ENCODE peak calls at places on chromosome 17, in eight cellular contexts. One of them, this sample, is unnamed.

GRCh38 chr17:81510798-81511549 is 1.6 kb downstream of the ACTG1 start:
- DNase-seq in ascending aorta: no peak
- DNase-seq in cardiac muscle cell: peak; percentile 55
- DNase-seq in astrocyte: no peak
- DNase-seq in PC-9: no peak
- DNase-seq in Panc1: no peak
- DNase-seq in CD4-positive, alpha-beta T cell: no peak
- DNase-seq in heart right ventricle: no peak
- DNase-seq in this sample: no peak

GRCh38 chr17:9002236-9002609 is 19.1 kb upstream of the NTN1 start:
- DNase-seq in ascending aorta: no peak
- DNase-seq in cardiac muscle cell: no peak
- DNase-seq in astrocyte: no peak
- DNase-seq in PC-9: no peak
- DNase-seq in Panc1: no peak
- DNase-seq in CD4-positive, alpha-beta T cell: no peak
- DNase-seq in heart right ventricle: no peak
- DNase-seq in this sample: no peak

GRCh38 chr17:36127199-36127881 is 23.7 kb downstream of the CCL4 start:
- DNase-seq in ascending aorta: no peak
- DNase-seq in cardiac muscle cell: no peak
- DNase-seq in astrocyte: no peak
- DNase-seq in PC-9: no peak
- DNase-seq in Panc1: no peak
- DNase-seq in CD4-positive, alpha-beta T cell: no peak
- DNase-seq in heart right ventricle: no peak
- DNase-seq in this sample: no peak

GRCh38 chr17:30554839-30555751 is 77.9 kb downstream of the GOSR1 start:
- DNase-seq in ascending aorta: no peak
- DNase-seq in cardiac muscle cell: peak; percentile 40
- DNase-seq in astrocyte: no peak
- DNase-seq in PC-9: peak; percentile 38
- DNase-seq in Panc1: no peak
- DNase-seq in CD4-positive, alpha-beta T cell: no peak
- DNase-seq in heart right ventricle: no peak
- DNase-seq in this sample: no peak

GRCh38 chr17:19645608-19646250 is 2.8 kb upstream of the ALDH3A2 start:
- DNase-seq in ascending aorta: no peak
- DNase-seq in cardiac muscle cell: peak; percentile 35
- DNase-seq in astrocyte: peak; percentile 19
- DNase-seq in PC-9: peak; percentile 15
- DNase-seq in Panc1: no peak
- DNase-seq in CD4-positive, alpha-beta T cell: peak; percentile 21
- DNase-seq in heart right ventricle: peak; percentile 20
- DNase-seq in this sample: no peak

GRCh38 chr17:39225308-39225973 is at the start of gene STAC2:
- DNase-seq in ascending aorta: no peak
- DNase-seq in cardiac muscle cell: no peak
- DNase-seq in astrocyte: no peak
- DNase-seq in PC-9: no peak
- DNase-seq in Panc1: no peak
- DNase-seq in CD4-positive, alpha-beta T cell: no peak
- DNase-seq in heart right ventricle: no peak
- DNase-seq in this sample: no peak

GRCh38 chr17:78716814-78717393 is 65.2 kb downstream of the CYTH1 start:
- DNase-seq in ascending aorta: no peak
- DNase-seq in cardiac muscle cell: peak; percentile 54
- DNase-seq in astrocyte: no peak
- DNase-seq in PC-9: no peak
- DNase-seq in Panc1: no peak
- DNase-seq in CD4-positive, alpha-beta T cell: no peak
- DNase-seq in heart right ventricle: peak; percentile 73
- DNase-seq in this sample: no peak

GRCh38 chr17:14156689-14157088 is 80.0 kb downstream of the CDRT15 start:
- DNase-seq in ascending aorta: no peak
- DNase-seq in cardiac muscle cell: peak; percentile 29
- DNase-seq in astrocyte: no peak
- DNase-seq in PC-9: no peak
- DNase-seq in Panc1: no peak
- DNase-seq in CD4-positive, alpha-beta T cell: no peak
- DNase-seq in heart right ventricle: no peak
- DNase-seq in this sample: peak; percentile 45

GRCh38 chr17:47615766-47616424 is 33.8 kb upstream of the KPNB1 start:
- DNase-seq in ascending aorta: no peak
- DNase-seq in cardiac muscle cell: peak; percentile 70
- DNase-seq in astrocyte: peak; percentile 10
- DNase-seq in PC-9: no peak
- DNase-seq in Panc1: no peak
- DNase-seq in CD4-positive, alpha-beta T cell: no peak
- DNase-seq in heart right ventricle: no peak
- DNase-seq in this sample: no peak

GRCh38 chr17:65195716-65196115 is 58.5 kb downstream of the RGS9 start:
- DNase-seq in ascending aorta: no peak
- DNase-seq in cardiac muscle cell: no peak
- DNase-seq in astrocyte: no peak
- DNase-seq in PC-9: no peak
- DNase-seq in Panc1: no peak
- DNase-seq in CD4-positive, alpha-beta T cell: no peak
- DNase-seq in heart right ventricle: no peak
- DNase-seq in this sample: no peak

GRCh38 chr17:29073520-29073919 is 30.6 kb downstream of the PIPOX start:
- DNase-seq in ascending aorta: no peak
- DNase-seq in cardiac muscle cell: no peak
- DNase-seq in astrocyte: no peak
- DNase-seq in PC-9: no peak
- DNase-seq in Panc1: no peak
- DNase-seq in CD4-positive, alpha-beta T cell: no peak
- DNase-seq in heart right ventricle: no peak
- DNase-seq in this sample: no peak

GRCh38 chr17:81651692-81652091 is 4.7 kb downstream of the PDE6G start:
- DNase-seq in ascending aorta: no peak
- DNase-seq in cardiac muscle cell: peak; percentile 84
- DNase-seq in astrocyte: peak; percentile 75
- DNase-seq in PC-9: peak; percentile 89
- DNase-seq in Panc1: no peak
- DNase-seq in CD4-positive, alpha-beta T cell: no peak
- DNase-seq in heart right ventricle: no peak
- DNase-seq in this sample: peak; percentile 68

GRCh38 chr17:69908599-69909368 is 166.2 kb upstream of the KCNJ16 start:
- DNase-seq in ascending aorta: no peak
- DNase-seq in cardiac muscle cell: no peak
- DNase-seq in astrocyte: no peak
- DNase-seq in PC-9: no peak
- DNase-seq in Panc1: no peak
- DNase-seq in CD4-positive, alpha-beta T cell: no peak
- DNase-seq in heart right ventricle: no peak
- DNase-seq in this sample: no peak

GRCh38 chr17:69907081-69907847 is 167.8 kb upstream of the KCNJ16 start:
- DNase-seq in ascending aorta: no peak
- DNase-seq in cardiac muscle cell: peak; percentile 22
- DNase-seq in astrocyte: no peak
- DNase-seq in PC-9: no peak
- DNase-seq in Panc1: no peak
- DNase-seq in CD4-positive, alpha-beta T cell: no peak
- DNase-seq in heart right ventricle: no peak
- DNase-seq in this sample: no peak

GRCh38 chr17:69909389-69909788 is 165.6 kb upstream of the KCNJ16 start:
- DNase-seq in ascending aorta: no peak
- DNase-seq in cardiac muscle cell: no peak
- DNase-seq in astrocyte: no peak
- DNase-seq in PC-9: no peak
- DNase-seq in Panc1: no peak
- DNase-seq in CD4-positive, alpha-beta T cell: no peak
- DNase-seq in heart right ventricle: no peak
- DNase-seq in this sample: no peak

GRCh38 chr17:69900829-69901228 is 174.2 kb upstream of the KCNJ16 start:
- DNase-seq in ascending aorta: no peak
- DNase-seq in cardiac muscle cell: peak; percentile 8
- DNase-seq in astrocyte: no peak
- DNase-seq in PC-9: no peak
- DNase-seq in Panc1: no peak
- DNase-seq in CD4-positive, alpha-beta T cell: no peak
- DNase-seq in heart right ventricle: peak; percentile 17
- DNase-seq in this sample: no peak

DNA sequence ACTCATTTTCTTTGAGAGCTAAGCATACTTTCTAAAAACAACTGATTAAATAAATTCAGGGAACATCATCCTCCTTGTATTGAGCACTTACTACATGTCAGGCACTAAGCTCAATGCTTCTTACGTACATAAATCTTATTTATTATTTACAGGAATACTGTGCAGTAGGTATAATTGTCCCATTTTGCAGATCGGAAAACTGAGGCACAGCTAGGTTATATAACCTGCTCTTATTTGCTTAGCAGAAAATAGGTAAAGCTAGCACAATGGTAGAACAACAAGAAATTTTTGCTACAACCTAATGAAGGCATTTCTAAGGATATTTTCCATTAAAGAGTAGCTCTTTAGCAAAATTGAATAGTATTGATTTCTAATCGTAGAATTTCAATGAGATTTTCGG is 168.7 kb upstream of the KCNJ16 start:
- DNase-seq in ascending aorta: no peak
- DNase-seq in cardiac muscle cell: no peak
- DNase-seq in astrocyte: no peak
- DNase-seq in PC-9: no peak
- DNase-seq in Panc1: no peak
- DNase-seq in CD4-positive, alpha-beta T cell: no peak
- DNase-seq in heart right ventricle: no peak
- DNase-seq in this sample: no peak
- H3K9me3 ChIP-seq in ascending aorta: no peaks in the 10 kb centered on the region
- H3K9me3 ChIP-seq in cardiac muscle cell: no peaks in the 10 kb centered on the region
- H3K9me3 ChIP-seq in astrocyte: no peaks in the 10 kb centered on the region
- H3K9me3 ChIP-seq in PC-9: no peaks in the 10 kb centered on the region
- H3K9me3 ChIP-seq in Panc1: no peaks in the 10 kb centered on the region
- H3K9me3 ChIP-seq in CD4-positive, alpha-beta T cell: no peaks in the 10 kb centered on the region
- H3K9me3 ChIP-seq in heart right ventricle: no peaks in the 10 kb centered on the region
- H3K9me3 ChIP-seq in this sample: no peaks in the 10 kb centered on the region

GRCh38 chr17:46108550-46109110 is 84.6 kb downstream of the KANSL1 start:
- DNase-seq in ascending aorta: no peak
- DNase-seq in cardiac muscle cell: no peak
- DNase-seq in astrocyte: no peak
- DNase-seq in PC-9: no peak
- DNase-seq in Panc1: no peak
- DNase-seq in CD4-positive, alpha-beta T cell: no peak
- DNase-seq in heart right ventricle: no peak
- DNase-seq in this sample: no peak
- H3K9me3 ChIP-seq in ascending aorta: no peaks in the 10 kb centered on the region
- H3K9me3 ChIP-seq in cardiac muscle cell: no peaks in the 10 kb centered on the region
- H3K9me3 ChIP-seq in astrocyte: no peaks in the 10 kb centered on the region
- H3K9me3 ChIP-seq in PC-9: no peaks in the 10 kb centered on the region
- H3K9me3 ChIP-seq in Panc1: no peaks in the 10 kb centered on the region
- H3K9me3 ChIP-seq in CD4-positive, alpha-beta T cell: no peaks in the 10 kb centered on the region
- H3K9me3 ChIP-seq in heart right ventricle: no peaks in the 10 kb centered on the region
- H3K9me3 ChIP-seq in this sample: no peaks in the 10 kb centered on the region

DNA sequence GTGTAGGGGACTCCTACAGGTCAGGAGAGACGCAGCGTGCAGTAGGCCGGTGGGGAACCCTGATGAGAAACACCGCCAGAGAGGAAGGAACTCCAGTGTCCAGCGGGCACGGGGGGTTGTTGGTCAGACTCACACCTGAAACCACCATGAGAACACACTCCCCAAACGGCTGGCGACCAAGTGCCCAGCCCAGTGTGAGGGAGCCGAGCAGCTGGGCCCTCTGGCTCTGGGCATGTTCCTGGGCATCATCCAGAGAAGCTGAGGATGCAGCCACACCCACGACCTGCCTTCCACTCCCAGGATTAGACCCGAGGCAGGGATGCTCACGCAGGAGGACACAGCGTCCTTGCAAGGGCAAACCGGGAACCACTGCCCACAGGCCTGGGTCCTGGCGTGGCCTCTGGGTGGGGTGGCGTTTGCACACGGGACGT is 108.3 kb upstream of the ZNF750 start:
- DNase-seq in ascending aorta: no peak
- DNase-seq in cardiac muscle cell: no peak
- DNase-seq in astrocyte: no peak
- DNase-seq in PC-9: no peak
- DNase-seq in Panc1: no peak
- DNase-seq in CD4-positive, alpha-beta T cell: no peak
- DNase-seq in heart right ventricle: no peak
- DNase-seq in this sample: no peak
- H3K9me3 ChIP-seq in ascending aorta: peaks cover 35% of the 10 kb centered on the region
- H3K9me3 ChIP-seq in cardiac muscle cell: no peaks in the 10 kb centered on the region
- H3K9me3 ChIP-seq in astrocyte: peaks cover 27% of the 10 kb centered on the region
- H3K9me3 ChIP-seq in PC-9: peaks cover 6% of the 10 kb centered on the region
- H3K9me3 ChIP-seq in Panc1: peaks cover 19% of the 10 kb centered on the region
- H3K9me3 ChIP-seq in CD4-positive, alpha-beta T cell: peaks cover 31% of the 10 kb centered on the region
- H3K9me3 ChIP-seq in heart right ventricle: peaks cover 47% of the 10 kb centered on the region
- H3K9me3 ChIP-seq in this sample: peaks cover 63% of the 10 kb centered on the region

DNA sequence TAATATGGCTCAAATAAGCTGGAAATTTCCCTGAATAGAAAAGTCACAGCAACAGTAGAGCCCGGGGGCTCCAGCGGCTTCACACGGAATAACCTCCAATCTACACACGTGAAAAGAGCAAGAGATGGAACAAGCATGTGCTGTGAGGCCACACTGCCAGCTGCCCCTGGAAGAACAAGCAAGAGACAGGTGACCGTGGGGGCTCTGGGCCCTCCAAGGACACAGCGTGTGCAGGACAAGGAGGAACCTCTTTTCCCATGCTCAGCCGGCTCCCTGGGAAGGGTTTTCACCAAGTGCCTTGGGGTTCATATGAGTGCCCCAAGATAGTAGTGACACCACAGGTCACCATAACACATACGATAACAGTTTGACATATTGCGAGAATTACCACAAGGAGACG is 110.2 kb upstream of the ZNF750 start:
- DNase-seq in ascending aorta: no peak
- DNase-seq in cardiac muscle cell: no peak
- DNase-seq in astrocyte: no peak
- DNase-seq in PC-9: no peak
- DNase-seq in Panc1: no peak
- DNase-seq in CD4-positive, alpha-beta T cell: no peak
- DNase-seq in heart right ventricle: no peak
- DNase-seq in this sample: no peak
- H3K9me3 ChIP-seq in ascending aorta: peaks cover 28% of the 10 kb centered on the region
- H3K9me3 ChIP-seq in cardiac muscle cell: no peaks in the 10 kb centered on the region
- H3K9me3 ChIP-seq in astrocyte: peaks cover 15% of the 10 kb centered on the region
- H3K9me3 ChIP-seq in PC-9: peaks cover 4% of the 10 kb centered on the region
- H3K9me3 ChIP-seq in Panc1: peaks cover 14% of the 10 kb centered on the region
- H3K9me3 ChIP-seq in CD4-positive, alpha-beta T cell: peaks cover 13% of the 10 kb centered on the region
- H3K9me3 ChIP-seq in heart right ventricle: peaks cover 49% of the 10 kb centered on the region
- H3K9me3 ChIP-seq in this sample: peaks cover 46% of the 10 kb centered on the region

GRCh38 chr17:5184284-5184683 is 7.4 kb downstream of the ZNF594 start:
- DNase-seq in ascending aorta: no peak
- DNase-seq in cardiac muscle cell: no peak
- DNase-seq in astrocyte: no peak
- DNase-seq in PC-9: no peak
- DNase-seq in Panc1: no peak
- DNase-seq in CD4-positive, alpha-beta T cell: no peak
- DNase-seq in heart right ventricle: no peak
- DNase-seq in this sample: no peak
- H3K9me3 ChIP-seq in ascending aorta: peaks cover 86% of the 10 kb centered on the region
- H3K9me3 ChIP-seq in cardiac muscle cell: peaks cover 13% of the 10 kb centered on the region
- H3K9me3 ChIP-seq in astrocyte: peaks cover 75% of the 10 kb centered on the region
- H3K9me3 ChIP-seq in PC-9: peaks cover 76% of the 10 kb centered on the region
- H3K9me3 ChIP-seq in Panc1: peaks cover 63% of the 10 kb centered on the region
- H3K9me3 ChIP-seq in CD4-positive, alpha-beta T cell: peaks cover 84% of the 10 kb centered on the region
- H3K9me3 ChIP-seq in heart right ventricle: peaks cover 100% of the 10 kb centered on the region
- H3K9me3 ChIP-seq in this sample: peaks cover 78% of the 10 kb centered on the region

GRCh38 chr17:21689604-21690003 is 2.7 kb upstream of the KCNJ18 start:
- DNase-seq in ascending aorta: no peak
- DNase-seq in cardiac muscle cell: peak; percentile 78
- DNase-seq in astrocyte: peak; percentile 75
- DNase-seq in PC-9: peak; percentile 72
- DNase-seq in Panc1: no peak
- DNase-seq in CD4-positive, alpha-beta T cell: no peak
- DNase-seq in heart right ventricle: no peak
- DNase-seq in this sample: peak; percentile 42
- H3K9me3 ChIP-seq in ascending aorta: no peaks in the 10 kb centered on the region
- H3K9me3 ChIP-seq in cardiac muscle cell: no peaks in the 10 kb centered on the region
- H3K9me3 ChIP-seq in astrocyte: peaks cover 11% of the 10 kb centered on the region
- H3K9me3 ChIP-seq in PC-9: no peaks in the 10 kb centered on the region
- H3K9me3 ChIP-seq in Panc1: no peaks in the 10 kb centered on the region
- H3K9me3 ChIP-seq in CD4-positive, alpha-beta T cell: no peaks in the 10 kb centered on the region
- H3K9me3 ChIP-seq in heart right ventricle: no peaks in the 10 kb centered on the region
- H3K9me3 ChIP-seq in this sample: peaks cover 85% of the 10 kb centered on the region